ENCODE peak calls at places on chromosome 17, in five cellular contexts. O is fibroblast of mammary gland, G is adrenal gland, Q is PC-9, N is AG09319. U is an unnamed sample.
A peak's percentile ranks its signal among the peaks of the same experiment; 100 is the strongest.

GRCh38 chr17:37062036-37062435 is 113.3 kb downstream of the AATF start:
- DNase-seq in O (no peak), G (no peak), Q (no peak), N (no peak), U (no peak)

GRCh38 chr17:21041753-21042433 is 918 bp downstream of the USP22 start:
- DNase-seq in O (peak; percentile 75), G (peak; percentile 86), Q (peak; percentile 48), N (peak; percentile 48), U (peak; percentile 72)

GRCh38 chr17:13154403-13154802 is 136.6 kb upstream of the ELAC2 start:
- DNase-seq in O (no peak), G (no peak), Q (no peak), N (no peak), U (no peak)

GRCh38 chr17:32927724-32928526 is at the start of gene TMEM98:
- DNase-seq in O (no peak), G (peak; percentile 36), Q (no peak), N (no peak), U (peak; percentile 30)

GRCh38 chr17:5097101-5097834 is 14.4 kb downstream of the ZNF232 start:
- DNase-seq in O (no peak), G (no peak), Q (no peak), N (no peak), U (no peak)

GRCh38 chr17:82821554-82821953 is 18.3 kb downstream of the ZNF750 start:
- DNase-seq in O (no peak), G (no peak), Q (no peak), N (no peak), U (no peak)

GRCh38 chr17:78020717-78021108 is 62.2 kb downstream of the TNRC6C start:
- DNase-seq in O (no peak), G (no peak), Q (no peak), N (no peak), U (no peak)

GRCh38 chr17:66715745-66716156 is 119.2 kb upstream of the CACNG5 start:
- DNase-seq in O (peak; percentile 70), G (no peak), Q (peak; percentile 60), N (peak; percentile 27), U (peak; percentile 32)

GRCh38 chr17:82227629-82228277 is 1.1 kb upstream of the SLC16A3 start:
- DNase-seq in O (no peak), G (peak; percentile 21), Q (no peak), N (no peak), U (no peak)

GRCh38 chr17:18143044-18143936 is 34.7 kb downstream of the MYO15A start:
- DNase-seq in O (peak; percentile 30), G (no peak), Q (no peak), N (no peak), U (no peak)

GRCh38 chr17:18229771-18230170 is 4.3 kb downstream of the LLGL1 start:
- DNase-seq in O (no peak), G (no peak), Q (no peak), N (no peak), U (no peak)

GRCh38 chr17:57669671-57670529 is 75.2 kb downstream of the CCDC182 start:
- DNase-seq in O (no peak), G (peak; percentile 12), Q (no peak), N (no peak), U (no peak)

GRCh38 chr17:19741832-19742457 is 6.2 kb downstream of the ALDH3A1 start:
- DNase-seq in O (no peak), G (no peak), Q (peak; percentile 12), N (no peak), U (no peak)

GRCh38 chr17:45155483-45155882 is 6.2 kb upstream of the HEXIM2 start:
- DNase-seq in O (no peak), G (no peak), Q (peak; percentile 77), N (no peak), U (no peak)

GRCh38 chr17:69874220-69874670 is 200.8 kb upstream of the KCNJ16 start:
- DNase-seq in O (peak; percentile 82), G (no peak), Q (peak; percentile 87), N (peak; percentile 62), U (no peak)

GRCh38 chr17:3594976-3595375 is 14.2 kb downstream of the TRPV1 start:
- DNase-seq in O (peak; percentile 33), G (no peak), Q (no peak), N (no peak), U (no peak)

GRCh38 chr17:35743911-35744328 is 9.1 kb downstream of the GAS2L2 start:
- DNase-seq in O (peak; percentile 29), G (no peak), Q (peak; percentile 48), N (no peak), U (peak; percentile 30)

GRCh38 chr17:38748329-38749221 is at the start of gene PCGF2:
- DNase-seq in O (peak; percentile 84), G (peak; percentile 89), Q (peak; percentile 73), N (peak; percentile 66), U (peak; percentile 99)

GRCh38 chr17:41535764-41536481 is 7.8 kb upstream of the KRT19 start:
- DNase-seq in O (no peak), G (no peak), Q (peak; percentile 89), N (no peak), U (peak; percentile 74)

GRCh38 chr17:47295037-47295873 is 28.5 kb upstream of the EFCAB13 start:
- DNase-seq in O (no peak), G (no peak), Q (no peak), N (no peak), U (peak; percentile 34)

GRCh38 chr17:19753661-19754463 is 5.8 kb upstream of the ALDH3A1 start:
- DNase-seq in O (no peak), G (peak; percentile 48), Q (peak; percentile 75), N (no peak), U (peak; percentile 72)

GRCh38 chr17:60036796-60037677 is 41.7 kb downstream of the HEATR6 start:
- DNase-seq in O (peak; percentile 61), G (peak; percentile 53), Q (peak; percentile 72), N (peak; percentile 28), U (peak; percentile 69)

GRCh38 chr17:70484496-70484895 is 315.2 kb downstream of the KCNJ2 start:
- DNase-seq in O (no peak), G (no peak), Q (no peak), N (no peak), U (no peak)

DNA sequence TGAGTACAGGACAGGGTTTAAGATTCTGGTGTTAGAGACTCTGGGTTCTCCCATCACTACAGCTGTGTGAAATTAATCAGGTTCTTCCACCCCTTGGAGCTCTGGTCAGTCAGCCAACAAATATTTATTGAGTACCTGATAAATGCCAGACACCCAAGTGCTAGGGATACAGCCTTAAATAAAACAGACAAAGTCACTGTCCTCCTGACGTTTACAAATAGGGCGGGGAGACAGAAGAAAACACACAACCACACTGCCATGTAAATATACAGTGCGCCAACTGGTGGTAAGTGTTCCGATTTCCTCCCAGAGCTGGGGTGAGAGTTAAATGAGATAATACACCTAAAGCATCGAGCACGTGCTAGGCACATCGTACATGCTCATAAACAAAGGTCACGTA is 121.0 kb downstream of the COPRS start:
- DNase-seq in O (no peak), G (no peak), Q (no peak), N (no peak), U (no peak)
- TF ChIP-seq CTCF in O (no peak), G (no peak), Q (no peak), N (no peak), U (no peak)

DNA sequence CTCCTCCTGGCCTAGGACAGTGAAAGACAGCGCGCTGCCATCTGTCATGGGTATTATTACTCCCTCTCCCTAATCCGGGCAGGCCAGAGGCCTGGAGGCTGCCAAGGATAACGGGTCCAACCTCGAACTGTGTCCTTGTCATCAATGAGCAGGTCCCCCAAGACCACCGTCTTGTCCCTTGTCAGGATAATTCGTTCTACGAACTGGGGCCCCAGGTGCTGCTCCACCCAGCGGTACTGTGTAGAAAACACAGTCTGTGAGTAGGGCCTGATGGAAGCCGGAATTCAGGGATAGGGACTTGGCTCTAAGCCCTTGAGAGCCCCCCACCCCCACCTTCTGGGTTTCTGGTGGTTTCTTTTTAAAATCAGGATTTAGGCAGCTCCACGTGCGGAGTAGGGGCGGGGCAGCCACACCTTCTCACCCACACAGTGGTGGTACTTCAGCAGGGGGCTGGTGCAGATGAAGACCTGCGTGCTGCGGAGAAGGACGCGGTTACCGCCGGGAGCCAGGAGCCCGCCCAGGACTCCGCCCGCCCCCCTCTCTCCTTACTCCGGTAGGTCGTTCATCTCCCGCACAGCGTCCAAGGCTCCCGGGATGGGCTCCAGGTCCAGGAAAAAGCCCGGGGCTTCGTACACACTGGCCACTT is 787 bp downstream of the NT5C start:
- DNase-seq in O (peak; percentile 52), G (peak; percentile 33), Q (peak; percentile 52), N (no peak), U (peak; percentile 61)
- TF ChIP-seq CTCF in O (peak; percentile 51), G (peak; percentile 32), Q (peak; percentile 60), N (peak; percentile 48), U (peak; percentile 52)

GRCh38 chr17:80030730-80031410 is 4.8 kb downstream of the TBC1D16 start:
- DNase-seq in O (no peak), G (no peak), Q (peak; percentile 68), N (no peak), U (peak; percentile 80)
- TF ChIP-seq CTCF in O (no peak), G (no peak), Q (no peak), N (no peak), U (no peak)

GRCh38 chr17:73826181-73826871 is 182.1 kb upstream of the SDK2 start:
- DNase-seq in O (no peak), G (no peak), Q (no peak), N (no peak), U (no peak)

GRCh38 chr17:73831699-73832098 is 187.5 kb upstream of the SDK2 start:
- DNase-seq in O (no peak), G (no peak), Q (no peak), N (no peak), U (no peak)

GRCh38 chr17:73827627-73828241 is 183.5 kb upstream of the SDK2 start:
- DNase-seq in O (no peak), G (no peak), Q (peak; percentile 53), N (no peak), U (no peak)

GRCh38 chr17:73826872-73827228 is 182.6 kb upstream of the SDK2 start:
- DNase-seq in O (no peak), G (no peak), Q (no peak), N (no peak), U (no peak)

DNA sequence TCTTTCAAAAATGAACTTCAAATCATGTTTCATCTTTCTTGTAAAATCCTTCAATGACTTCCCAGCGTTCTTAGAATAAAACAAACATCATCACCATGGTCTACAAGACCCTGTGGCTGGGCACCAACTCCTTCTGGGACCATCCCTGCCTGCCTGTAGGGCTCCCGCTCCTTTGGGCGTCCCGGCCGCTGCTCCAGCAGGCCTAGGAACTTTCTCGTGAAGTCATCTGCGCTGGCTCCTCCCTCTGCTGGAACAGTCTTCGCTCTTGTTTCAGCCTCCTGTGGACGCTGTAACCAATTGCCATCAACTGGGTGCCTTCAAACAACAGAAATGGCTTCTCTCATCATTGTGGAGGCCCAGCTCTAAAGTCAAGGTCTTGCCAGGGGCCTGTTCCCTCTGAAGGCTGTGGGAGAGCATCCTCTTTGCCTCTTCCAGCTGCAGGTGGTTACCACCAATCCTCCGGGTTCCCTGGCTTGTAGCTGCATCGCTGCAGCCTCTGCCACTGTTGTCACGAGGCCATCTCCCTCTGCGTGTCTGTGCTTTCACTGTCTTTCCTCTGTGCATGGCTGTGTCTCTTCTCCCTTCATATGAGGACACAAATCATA is 185.5 kb upstream of the SDK2 start:
- DNase-seq in O (no peak), G (no peak), Q (no peak), N (no peak), U (no peak)
- TF ChIP-seq CTCF in O (no peak), G (no peak), Q (no peak), N (no peak), U (no peak)

GRCh38 chr17:27552467-27552779 is 78.6 kb upstream of the LGALS9 start:
- DNase-seq in O (peak; percentile 68), G (no peak), Q (peak; percentile 96), N (no peak), U (peak; percentile 72)
- TF ChIP-seq CTCF in O (no peak), G (no peak), Q (no peak), N (no peak), U (no peak)

GRCh38 chr17:55416000-55416399 is 5.6 kb downstream of the MMD start:
- DNase-seq in O (no peak), G (no peak), Q (no peak), N (no peak), U (no peak)
- TF ChIP-seq CTCF in O (no peak), G (no peak), Q (no peak), N (no peak), U (no peak)

U was measured in Calu3.